ENCODE peak calls at places on chromosome 18, in eight cellular contexts. S is AG04450, W is MM.1S, J is K562, V is mucosa of descending colon, Z is HFF-Myc, L is WTC11, B is tibial artery. E is an unnamed sample.

GRCh38 chr18:63808125-63808524 is 32.9 kb downstream of the SERPINB7 start:
- DNase-seq in S (no peak), W (no peak), J (no peak), V (no peak), Z (no peak), L (no peak), B (no peak), E (no peak)

GRCh38 chr18:56902653-56903052 is 244.2 kb upstream of the BOD1L2 start:
- DNase-seq in S (no peak), W (no peak), J (no peak), V (no peak), Z (no peak), L (no peak), B (no peak), E (no peak)

GRCh38 chr18:79524181-79525078 is 128.7 kb downstream of the NFATC1 start:
- DNase-seq in S (no peak), W (no peak), J (no peak), V (peak), Z (no peak), L (no peak), B (peak), E (no peak)

GRCh38 chr18:44453505-44453904 is 227.2 kb upstream of the SETBP1 start:
- DNase-seq in S (no peak), W (no peak), J (no peak), V (no peak), Z (no peak), L (no peak), B (no peak), E (no peak)

GRCh38 chr18:155688-156087 is 2.7 kb upstream of the USP14 start:
- DNase-seq in S (no peak), W (no peak), J (no peak), V (no peak), Z (no peak), L (no peak), B (no peak), E (no peak)

GRCh38 chr18:12361770-12362378 is 15.2 kb downstream of the AFG3L2 start:
- DNase-seq in S (no peak), W (no peak), J (peak), V (no peak), Z (no peak), L (no peak), B (no peak), E (no peak)

GRCh38 chr18:67705748-67706147 is 189.2 kb upstream of the DSEL start:
- DNase-seq in S (no peak), W (no peak), J (no peak), V (no peak), Z (no peak), L (no peak), B (no peak), E (no peak)

GRCh38 chr18:50274044-50274442 is 7.3 kb downstream of the MBD1 start:
- DNase-seq in S (no peak), W (no peak), J (no peak), V (no peak), Z (no peak), L (no peak), B (no peak), E (no peak)

GRCh38 chr18:7844017-7844416 is 276.9 kb downstream of the PTPRM start:
- DNase-seq in S (no peak), W (no peak), J (no peak), V (no peak), Z (no peak), L (no peak), B (no peak), E (no peak)

GRCh38 chr18:46916551-46917107 is 678 bp downstream of the PIAS2 start:
- DNase-seq in S (no peak), W (peak), J (no peak), V (no peak), Z (no peak), L (no peak), B (no peak), E (no peak)

GRCh38 chr18:4908239-4908638 is 288.8 kb downstream of the AKAIN1 start:
- DNase-seq in S (no peak), W (no peak), J (no peak), V (no peak), Z (no peak), L (no peak), B (no peak), E (no peak)

GRCh38 chr18:40485318-40485717 is 1469.7 kb upstream of the PIK3C3 start:
- DNase-seq in S (peak), W (no peak), J (no peak), V (no peak), Z (no peak), L (no peak), B (no peak), E (no peak)

GRCh38 chr18:11040823-11041712 is 108.3 kb downstream of the PIEZO2 start:
- DNase-seq in S (peak), W (peak), J (peak), V (no peak), Z (peak), L (peak), B (no peak), E (peak)

GRCh38 chr18:22171263-22171838 is 2.0 kb downstream of the GATA6 start:
- DNase-seq in S (no peak), W (no peak), J (no peak), V (no peak), Z (no peak), L (peak), B (peak), E (no peak)

GRCh38 chr18:56305583-56305982 is 332.8 kb downstream of the TXNL1 start:
- DNase-seq in S (no peak), W (no peak), J (no peak), V (no peak), Z (no peak), L (no peak), B (no peak), E (no peak)

GRCh38 chr18:68803371-68803770 is 5.5 kb downstream of the CCDC102B start:
- DNase-seq in S (peak), W (no peak), J (no peak), V (peak), Z (peak), L (no peak), B (peak), E (no peak)

GRCh38 chr18:21629089-21629832 is 17.1 kb downstream of the SNRPD1 start:
- DNase-seq in S (no peak), W (no peak), J (no peak), V (no peak), Z (no peak), L (no peak), B (no peak), E (peak)

GRCh38 chr18:51510020-51510419 is 312.5 kb upstream of the MEX3C start:
- DNase-seq in S (no peak), W (no peak), J (no peak), V (no peak), Z (no peak), L (no peak), B (no peak), E (no peak)

GRCh38 chr18:23115683-23116096 is 19.6 kb upstream of the CABLES1 start:
- DNase-seq in S (peak), W (no peak), J (no peak), V (no peak), Z (peak), L (no peak), B (no peak), E (no peak)

GRCh38 chr18:48761582-48761981 is 189.2 kb downstream of the SMAD7 start:
- DNase-seq in S (no peak), W (no peak), J (no peak), V (peak), Z (no peak), L (no peak), B (no peak), E (no peak)
- TF ChIP-seq CTCF in S (no peak), W (no peak), J (no peak), V (no peak), Z (no peak), L (no peak), B (no peak), E (no peak)

GRCh38 chr18:66562279-66562678 is 41.6 kb downstream of the CDH19 start:
- DNase-seq in S (no peak), W (no peak), J (no peak), V (no peak), Z (no peak), L (no peak), B (no peak), E (no peak)

GRCh38 chr18:66557091-66557490 is 46.8 kb downstream of the CDH19 start:
- DNase-seq in S (no peak), W (no peak), J (no peak), V (no peak), Z (no peak), L (no peak), B (no peak), E (no peak)

GRCh38 chr18:66564236-66564635 is 39.7 kb downstream of the CDH19 start:
- DNase-seq in S (no peak), W (no peak), J (no peak), V (no peak), Z (no peak), L (no peak), B (no peak), E (no peak)

GRCh38 chr18:66558773-66559172 is 45.1 kb downstream of the CDH19 start:
- DNase-seq in S (no peak), W (no peak), J (no peak), V (no peak), Z (no peak), L (no peak), B (no peak), E (no peak)

DNA sequence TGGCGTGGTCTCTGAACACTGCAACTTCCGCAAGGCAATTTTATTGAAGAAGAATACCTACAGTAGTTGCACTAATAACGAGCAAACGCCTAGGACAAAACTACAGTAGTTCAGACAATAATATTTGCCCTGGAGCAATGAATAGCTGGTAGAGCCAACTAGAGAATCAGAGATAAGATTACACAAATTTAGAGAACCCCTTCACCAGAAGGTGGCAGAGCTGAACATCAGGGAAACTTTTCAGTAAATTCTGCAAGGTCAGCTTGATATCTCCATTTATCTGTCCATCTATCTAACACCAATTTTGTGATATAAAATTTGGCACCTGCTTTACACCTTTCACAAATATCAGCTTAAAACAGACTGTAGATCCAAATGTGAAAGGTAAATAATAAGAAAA is 43.8 kb downstream of the CDH19 start:
- DNase-seq in S (no peak), W (peak), J (no peak), V (no peak), Z (no peak), L (no peak), B (no peak), E (peak)
- TF ChIP-seq CTCF in S (no peak), W (peak), J (no peak), V (no peak), Z (no peak), L (peak), B (no peak), E (peak)

GRCh38 chr18:35511833-35512232 is 14.1 kb upstream of the INO80C start:
- DNase-seq in S (no peak), W (no peak), J (no peak), V (no peak), Z (no peak), L (no peak), B (no peak), E (no peak)
- TF ChIP-seq CTCF in S (peak), W (peak), J (peak), V (no peak), Z (peak), L (no peak), B (no peak), E (no peak)

GRCh38 chr18:24633121-24633520 is 172.7 kb downstream of the HRH4 start:
- DNase-seq in S (no peak), W (no peak), J (no peak), V (no peak), Z (no peak), L (no peak), B (no peak), E (no peak)

GRCh38 chr18:24629926-24630325 is 169.5 kb downstream of the HRH4 start:
- DNase-seq in S (no peak), W (no peak), J (no peak), V (no peak), Z (no peak), L (no peak), B (no peak), E (no peak)

GRCh38 chr18:24630346-24630880 is 170.0 kb downstream of the HRH4 start:
- DNase-seq in S (no peak), W (no peak), J (no peak), V (no peak), Z (no peak), L (no peak), B (no peak), E (no peak)

GRCh38 chr18:24632158-24632988 is 171.9 kb downstream of the HRH4 start:
- DNase-seq in S (no peak), W (no peak), J (no peak), V (no peak), Z (no peak), L (no peak), B (no peak), E (no peak)

DNA sequence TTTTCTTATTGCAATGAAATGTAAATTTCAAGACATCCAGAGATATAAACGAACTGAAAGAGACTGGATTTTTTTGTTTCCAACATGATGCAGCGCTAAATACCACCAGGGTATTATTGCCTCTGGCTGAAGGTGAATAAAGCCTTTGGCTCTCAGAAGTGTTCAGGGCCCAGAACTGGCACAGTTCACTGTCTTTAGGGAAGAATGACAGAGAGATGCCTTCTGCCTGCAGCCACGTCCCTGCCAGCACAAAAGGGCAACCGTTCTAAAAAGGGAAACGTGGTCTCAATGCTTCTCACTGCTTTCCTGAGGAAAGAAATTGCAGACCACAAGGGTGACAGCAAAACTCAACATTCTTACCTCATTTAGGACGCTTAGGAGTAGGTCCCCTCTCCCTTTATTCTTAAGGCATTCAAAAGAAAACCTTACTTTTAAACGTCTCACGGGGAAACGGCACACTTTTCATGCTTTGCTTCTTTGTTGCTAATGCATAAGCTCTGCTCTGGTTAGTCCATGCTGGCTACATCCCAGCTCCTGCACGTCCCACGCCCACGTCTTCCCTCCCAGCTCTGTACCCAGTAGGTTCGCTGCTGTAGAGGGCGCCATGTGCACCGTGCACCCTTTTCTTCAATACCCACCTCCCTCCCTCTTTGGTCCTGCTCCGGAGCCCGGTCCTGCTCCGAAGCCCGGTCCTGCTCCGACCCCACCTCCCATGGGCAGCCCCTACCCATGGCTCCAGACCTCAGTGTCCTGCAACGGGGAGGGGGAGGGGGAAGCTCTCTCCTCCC is 171.0 kb downstream of the HRH4 start:
- DNase-seq in S (no peak), W (no peak), J (no peak), V (no peak), Z (no peak), L (peak), B (no peak), E (no peak)
- TF ChIP-seq CTCF in S (no peak), W (no peak), J (no peak), V (no peak), Z (no peak), L (no peak), B (no peak), E (no peak)

DNA sequence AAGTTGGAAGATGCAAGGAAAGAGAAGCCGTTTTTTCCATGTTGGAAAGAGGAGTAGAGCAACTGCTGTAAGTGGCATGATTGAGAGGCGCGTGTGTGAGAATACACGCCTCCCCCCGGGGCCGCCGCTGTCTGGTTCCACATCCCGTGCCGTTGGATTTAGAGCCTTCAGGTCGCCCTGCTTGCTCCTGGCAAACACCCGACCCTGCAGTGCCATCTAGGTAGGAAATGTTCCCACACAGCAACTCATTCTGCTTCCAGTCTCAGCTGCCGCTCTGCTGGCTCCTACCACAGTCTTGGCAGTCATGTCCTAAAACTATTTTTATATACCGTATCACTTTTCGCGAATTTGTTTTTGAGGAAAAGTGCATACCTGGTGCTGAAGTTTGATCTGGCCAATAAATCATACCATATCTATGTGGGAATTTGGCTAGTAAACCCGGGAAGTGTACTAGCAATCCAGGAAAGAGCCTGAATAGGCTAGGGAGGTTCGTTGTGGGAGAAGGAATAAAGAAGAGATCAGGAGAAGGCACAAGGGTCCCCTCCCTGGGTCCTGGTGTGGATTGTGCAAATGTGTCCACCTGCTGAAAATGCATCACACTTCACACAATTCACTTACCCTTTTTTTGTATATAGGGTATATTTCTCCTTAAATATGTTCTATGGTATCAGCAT is 372.7 kb downstream of the FBXO15 start:
- DNase-seq in S (no peak), W (no peak), J (no peak), V (no peak), Z (no peak), L (peak), B (no peak), E (no peak)
- TF ChIP-seq CTCF in S (no peak), W (no peak), J (no peak), V (no peak), Z (no peak), L (no peak), B (no peak), E (no peak)

GRCh38 chr18:60069145-60069544 is 169.3 kb downstream of the PMAIP1 start:
- DNase-seq in S (no peak), W (no peak), J (no peak), V (no peak), Z (no peak), L (no peak), B (no peak), E (no peak)
- TF ChIP-seq CTCF in S (peak), W (no peak), J (peak), V (no peak), Z (no peak), L (no peak), B (no peak), E (no peak)